ENCODE peak calls at places on chromosomes 3 and 15, in eight cellular contexts. Z, D, R, T, M, F, W and Y are unnamed samples.

GRCh38 chr3:63228087-63228486 is 50.0 kb upstream of the SYNPR start:
- DNase-seq in W (no peak), T (no peak), D (no peak), Z (no peak), M (no peak), F (no peak), R (no peak), Y (no peak)

GRCh38 chr15:72825831-72826230 is 42.3 kb upstream of the ADPGK start:
- DNase-seq in R (no peak), Z (no peak), T (no peak), D (no peak), M (no peak), W (no peak), F (no peak), Y (no peak)

GRCh38 chr3:10552631-10552943 is 47.2 kb upstream of the ATP2B2 start:
- DNase-seq in M (no peak), W (no peak), F (no peak), T (no peak), Z (no peak), D (no peak), R (peak; percentile 18), Y (no peak)

GRCh38 chr3:43468141-43468540 is 153.7 kb downstream of the ANO10 start:
- DNase-seq in T (no peak), M (no peak), F (no peak), D (no peak), Z (peak; percentile 26), R (no peak), W (no peak), Y (no peak)

GRCh38 chr15:90495067-90495466 is 34.7 kb upstream of the CRTC3 start:
- DNase-seq in T (no peak), F (no peak), D (no peak), W (no peak), Z (peak; percentile 32), R (no peak), M (no peak), Y (no peak)

GRCh38 chr15:83595191-83595590 is 58.7 kb upstream of the ADAMTSL3 start:
- DNase-seq in T (no peak), Z (no peak), M (no peak), D (no peak), F (no peak), W (no peak), R (no peak), Y (peak; percentile 74)

GRCh38 chr15:57500979-57501576 is 90.6 kb upstream of the MYZAP start:
- DNase-seq in W (no peak), M (no peak), Z (peak; percentile 39), F (peak; percentile 59), D (no peak), R (no peak), T (no peak), Y (peak; percentile 33)

GRCh38 chr15:99998661-99999101 is 265.4 kb upstream of the LYSMD4 start:
- DNase-seq in W (no peak), Z (no peak), T (no peak), F (peak; percentile 36), D (peak; percentile 1), M (no peak), R (peak; percentile 40), Y (peak; percentile 94)

GRCh38 chr15:75590239-75590638 is 11.1 kb upstream of the PTPN9 start:
- DNase-seq in R (no peak), M (no peak), T (no peak), D (no peak), F (no peak), W (no peak), Z (no peak), Y (no peak)

GRCh38 chr15:92391640-92392039 is 2.0 kb upstream of the ST8SIA2 start:
- DNase-seq in Z (peak; percentile 23), M (no peak), W (no peak), T (no peak), D (peak; percentile 1), F (peak; percentile 45), R (no peak), Y (peak; percentile 32)

GRCh38 chr3:142027295-142027694 is 122.0 kb downstream of the TFDP2 start:
- DNase-seq in D (no peak), F (peak; percentile 18), T (no peak), W (no peak), Z (peak; percentile 22), R (no peak), M (no peak), Y (no peak)

GRCh38 chr3:16490062-16490641 is 23.3 kb downstream of the RFTN1 start:
- DNase-seq in T (no peak), D (no peak), W (no peak), M (no peak), Z (no peak), R (no peak), F (no peak), Y (peak; percentile 29)

GRCh38 chr3:134008630-134009156 is 21.0 kb downstream of the SLCO2A1 start:
- DNase-seq in W (no peak), Z (peak; percentile 75), F (peak; percentile 99), M (no peak), D (peak; percentile 84), T (no peak), R (no peak), Y (peak; percentile 87)

GRCh38 chr15:82697735-82698407 is 11.8 kb downstream of the AP3B2 start:
- DNase-seq in D (no peak), Z (no peak), F (no peak), W (no peak), R (no peak), T (no peak), M (no peak), Y (no peak)

GRCh38 chr3:161371441-161372320 is at the start of gene SPTSSB:
- DNase-seq in D (no peak), R (peak; percentile 69), M (peak; percentile 44), W (peak; percentile 20), F (peak; percentile 39), T (peak; percentile 57), Z (peak; percentile 19), Y (peak; percentile 93)

DNA sequence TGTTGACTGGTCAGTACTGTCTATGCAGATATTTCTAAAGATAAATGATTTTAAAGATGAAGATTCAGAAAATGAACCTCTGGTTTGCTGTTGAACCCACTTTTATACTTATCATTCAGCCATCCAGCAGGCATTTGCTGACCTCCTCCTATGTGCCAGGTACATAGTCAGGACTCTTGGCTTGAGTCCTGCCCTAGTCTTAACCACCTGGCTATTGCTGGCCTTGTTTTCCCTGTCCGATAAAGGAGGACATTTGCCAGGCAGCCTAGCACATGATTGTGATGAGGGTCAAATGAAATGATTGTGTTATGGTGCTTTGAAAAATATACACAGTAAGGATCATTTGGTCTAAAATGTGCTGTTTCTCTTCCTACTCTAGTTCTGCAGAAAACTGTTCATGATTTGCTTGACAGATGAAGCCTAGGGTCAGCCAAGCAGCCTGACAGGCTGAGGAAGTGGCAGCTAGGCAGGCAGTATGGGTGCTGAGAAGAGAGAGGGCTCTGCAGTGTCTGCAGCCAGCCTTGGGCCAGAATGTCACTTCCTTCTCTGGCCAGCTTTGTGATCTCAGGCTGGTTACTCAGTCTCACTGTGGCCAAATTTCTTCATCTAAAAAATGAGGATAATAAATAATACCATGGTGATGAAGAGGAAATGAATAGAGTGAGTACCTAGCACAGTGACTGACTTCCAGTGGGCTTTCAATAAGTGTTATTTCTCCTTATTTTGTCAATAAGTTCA is 13.8 kb downstream of the EXOSC7 start:
- DNase-seq in M (no peak), Z (no peak), T (no peak), W (no peak), F (no peak), R (no peak), D (no peak), Y (no peak)
- H3K36me3 ChIP-seq in M (peaks cover 4% of the 10 kb centered on the region), Z (no peaks in the 10 kb centered on the region), T (no peaks in the 10 kb centered on the region), W (peaks cover 26% of the 10 kb centered on the region), F (peaks cover 3% of the 10 kb centered on the region), R (peaks cover 30% of the 10 kb centered on the region), D (peaks cover 4% of the 10 kb centered on the region), Y (peaks cover 6% of the 10 kb centered on the region)

DNA sequence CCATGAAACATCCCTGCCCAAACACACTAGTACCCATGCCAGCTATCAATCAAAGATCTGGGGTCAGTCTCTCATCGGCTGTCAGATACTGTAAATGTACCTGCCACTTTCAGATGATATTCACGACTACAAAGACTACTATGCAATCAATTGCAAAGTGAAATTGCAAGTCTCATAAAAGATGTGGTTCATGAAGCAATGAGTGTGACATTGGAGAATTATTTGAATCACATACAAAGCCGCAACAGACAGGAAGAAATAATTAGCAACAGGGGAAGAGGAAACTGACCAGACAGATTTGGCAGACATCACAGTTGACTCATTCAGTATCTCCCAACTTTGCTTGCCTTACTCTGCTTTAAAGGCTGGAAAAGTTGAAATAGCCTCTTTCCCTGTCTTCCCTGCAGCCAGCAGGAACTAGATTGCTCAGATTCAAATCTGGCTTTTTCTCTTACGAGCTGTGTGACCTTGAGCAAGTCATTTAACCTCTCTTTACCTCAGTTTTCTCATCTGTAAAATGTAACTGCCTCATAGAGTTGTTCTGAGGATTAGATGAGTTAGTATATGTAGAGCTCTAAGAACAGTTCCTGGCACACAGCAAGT is 95.7 kb upstream of the C3orf80 start:
- DNase-seq in T (no peak), W (peak; percentile 27), Z (peak; percentile 96), D (peak; percentile 97), R (no peak), M (no peak), F (peak; percentile 99), Y (peak; percentile 97)
- H3K4me3 ChIP-seq in T (no peak overlapping the region), W (no peak overlapping the region), Z (no peak overlapping the region), D (no peak overlapping the region), R (no peak overlapping the region), M (no peak overlapping the region), F (no peak overlapping the region), Y (no peak overlapping the region)

GRCh38 chr15:74222705-74223104 is 13.4 kb upstream of the CCDC33 start:
- DNase-seq in T (no peak), W (no peak), R (no peak), F (no peak), M (no peak), Z (no peak), D (no peak), Y (no peak)
- H3K27me3 ChIP-seq in T (peaks cover 3% of the 10 kb centered on the region), W (peaks cover 5% of the 10 kb centered on the region), R (peaks cover 31% of the 10 kb centered on the region), F (peaks cover 26% of the 10 kb centered on the region), M (no peaks in the 10 kb centered on the region), Z (no peaks in the 10 kb centered on the region), D (peaks cover 71% of the 10 kb centered on the region), Y (peaks cover 30% of the 10 kb centered on the region)

GRCh38 chr15:64686130-64686735 is 89.2 kb downstream of the RBPMS2 start:
- DNase-seq in Z (peak; percentile 73), R (no peak), D (peak; percentile 63), F (peak; percentile 41), W (no peak), M (peak; percentile 38), T (no peak), Y (peak; percentile 45)
- H3K36me3 ChIP-seq in Z (peaks cover 31% of the 10 kb centered on the region), R (peaks cover 80% of the 10 kb centered on the region), D (peaks cover 74% of the 10 kb centered on the region), F (peaks cover 26% of the 10 kb centered on the region), W (peaks cover 95% of the 10 kb centered on the region), M (peaks cover 19% of the 10 kb centered on the region), T (peaks cover 67% of the 10 kb centered on the region), Y (peaks cover 25% of the 10 kb centered on the region)

GRCh38 chr3:65508743-65509422 is 529.8 kb downstream of the MAGI1 start:
- DNase-seq in T (no peak), M (no peak), D (no peak), Z (peak; percentile 8), F (no peak), R (no peak), W (no peak), Y (no peak)
- H3K4me3 ChIP-seq in T (no peak overlapping the region), M (no peak overlapping the region), D (no peak overlapping the region), Z (no peak overlapping the region), F (no peak overlapping the region), R (no peak overlapping the region), W (no peak overlapping the region), Y (no peak overlapping the region)